ENCODE peak calls at places on chromosome 16, in seven cellular contexts. O is tibial nerve, X is body of pancreas, A is adrenal gland, K is upper lobe of left lung, E is IMR-90, T is endothelial cell of umbilical vein. G is an unnamed sample.

GRCh38 chr16:25063102-25063501 is 47.9 kb upstream of the ARHGAP17 start:
- DNase-seq in O (no peak), X (no peak), A (no peak), K (no peak), E (no peak), T (no peak), G (no peak)

GRCh38 chr16:85750021-85750826 is 672 bp downstream of the C16orf74 start:
- DNase-seq in O (no peak), X (no peak), A (no peak), K (no peak), E (peak; percentile 46), T (peak; percentile 33), G (no peak)

GRCh38 chr16:67055712-67056487 is 27.0 kb downstream of the CBFB start:
- DNase-seq in O (no peak), X (no peak), A (peak; percentile 46), K (no peak), E (peak; percentile 99), T (peak; percentile 14), G (no peak)

GRCh38 chr16:17424771-17425170 is 46.0 kb downstream of the XYLT1 start:
- DNase-seq in O (no peak), X (no peak), A (no peak), K (no peak), E (no peak), T (no peak), G (no peak)

GRCh38 chr16:66278604-66279262 is 87.8 kb upstream of the CDH5 start:
- DNase-seq in O (no peak), X (no peak), A (no peak), K (peak; percentile 58), E (no peak), T (no peak), G (no peak)

GRCh38 chr16:75537795-75538194 is 1.9 kb upstream of the CHST5 start:
- DNase-seq in O (no peak), X (no peak), A (no peak), K (no peak), E (no peak), T (no peak), G (no peak)

GRCh38 chr16:1181715-1182671 is 29.1 kb downstream of the CACNA1H start:
- DNase-seq in O (no peak), X (peak; percentile 83), A (peak; percentile 90), K (peak; percentile 62), E (peak; percentile 85), T (peak; percentile 59), G (no peak)

GRCh38 chr16:35200662-35201061 is 1741.2 kb downstream of the TP53TG3F start:
- DNase-seq in O (no peak), X (no peak), A (no peak), K (no peak), E (no peak), T (no peak), G (no peak)

GRCh38 chr16:57260294-57260929 is 15.4 kb downstream of the ARL2BP start:
- DNase-seq in O (no peak), X (peak; percentile 3), A (peak; percentile 33), K (peak; percentile 20), E (peak; percentile 82), T (peak; percentile 98), G (no peak)

GRCh38 chr16:10669791-10670190 is 24.9 kb downstream of the TEKT5 start:
- DNase-seq in O (no peak), X (no peak), A (no peak), K (no peak), E (no peak), T (no peak), G (no peak)

GRCh38 chr16:75074920-75075687 is 41.5 kb downstream of the LDHD start:
- DNase-seq in O (no peak), X (peak; percentile 20), A (no peak), K (peak; percentile 58), E (no peak), T (peak; percentile 56), G (peak; percentile 44)

GRCh38 chr16:15509593-15510520 is 75.5 kb downstream of the BMERB1 start:
- DNase-seq in O (no peak), X (no peak), A (no peak), K (no peak), E (peak; percentile 60), T (no peak), G (no peak)

DNA sequence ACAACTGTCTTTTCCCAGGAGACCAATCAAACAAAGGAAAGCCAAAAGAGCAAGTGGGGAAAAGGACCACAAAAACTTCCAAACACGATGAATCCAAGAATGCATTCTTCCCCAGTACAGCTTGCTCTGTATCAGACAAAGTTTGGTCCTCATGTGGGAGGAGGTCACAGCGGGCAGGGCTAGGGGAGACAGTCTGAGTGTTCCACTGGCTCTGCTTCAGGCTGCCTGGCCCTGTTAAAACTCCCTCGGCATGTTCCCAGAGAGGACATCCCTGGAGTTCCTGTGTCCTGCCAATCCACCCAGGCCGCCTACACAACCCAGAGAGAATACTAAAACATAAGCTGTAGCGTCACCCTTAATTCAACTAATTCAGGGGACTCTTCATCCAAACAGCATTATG is 415.1 kb upstream of the DYNLRB2 start:
- DNase-seq in O (no peak), X (no peak), A (peak; percentile 10), K (no peak), E (no peak), T (no peak), G (no peak)
- H3K27ac ChIP-seq in O (no peak overlapping the region), X (no peak overlapping the region), A (no peak overlapping the region), K (no peak overlapping the region), E (no peak overlapping the region), T (no peak overlapping the region), G (no peak overlapping the region)

GRCh38 chr16:89922477-89922883 is 662 bp upstream of the TUBB3 start:
- DNase-seq in O (peak; percentile 53), X (peak; percentile 52), A (peak; percentile 99), K (peak; percentile 72), E (peak; percentile 91), T (peak; percentile 88), G (peak; percentile 50)

GRCh38 chr16:89923640-89924297 is 627 bp downstream of the TUBB3 start:
- DNase-seq in O (no peak), X (no peak), A (peak; percentile 54), K (no peak), E (no peak), T (no peak), G (no peak)

GRCh38 chr16:89921699-89922476 is 1.3 kb upstream of the TUBB3 start:
- DNase-seq in O (no peak), X (peak; percentile 60), A (peak; percentile 97), K (peak; percentile 75), E (peak; percentile 94), T (peak; percentile 91), G (no peak)

GRCh38 chr16:89924298-89924924 is 1.3 kb downstream of the TUBB3 start:
- DNase-seq in O (no peak), X (no peak), A (peak; percentile 39), K (no peak), E (peak; percentile 44), T (peak; percentile 16), G (no peak)

DNA sequence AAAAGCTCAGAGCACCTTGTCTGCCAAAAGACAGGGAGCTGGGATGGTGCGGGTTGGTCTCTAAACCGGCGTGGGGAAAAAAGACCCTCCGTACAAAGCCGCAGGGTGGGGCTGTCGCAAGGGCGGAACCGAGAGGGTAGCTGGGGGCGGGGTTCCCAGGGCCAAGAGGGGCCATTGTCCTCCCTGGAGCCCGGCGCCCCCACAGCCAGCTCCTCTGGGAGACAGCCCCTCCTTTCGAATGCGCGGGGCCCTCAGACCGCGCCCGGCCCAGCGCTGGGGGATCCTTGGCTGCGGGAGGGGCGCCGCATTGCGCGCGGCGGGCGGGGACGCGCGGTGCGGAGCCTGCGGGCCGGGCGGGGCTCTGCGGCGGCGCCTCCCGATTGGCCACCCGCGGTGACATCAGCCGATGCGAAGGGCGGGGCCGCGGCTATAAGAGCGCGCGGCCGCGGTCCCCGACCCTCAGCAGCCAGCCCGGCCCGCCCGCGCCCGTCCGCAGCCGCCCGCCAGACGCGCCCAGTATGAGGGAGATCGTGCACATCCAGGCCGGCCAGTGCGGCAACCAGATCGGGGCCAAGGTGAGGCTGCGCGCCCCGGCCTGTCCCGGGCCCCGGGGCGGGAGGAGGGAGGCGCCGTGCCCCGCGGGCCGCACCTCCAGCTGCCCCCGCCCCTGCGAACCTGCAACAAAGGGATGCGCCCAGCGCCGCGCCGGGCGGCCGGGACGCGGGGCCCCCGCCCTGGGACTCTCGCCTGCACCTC is at the start of gene TUBB3:
- DNase-seq in O (no peak), X (peak; percentile 44), A (peak; percentile 86), K (peak; percentile 56), E (peak; percentile 77), T (peak; percentile 83), G (no peak)
- TF ChIP-seq POLR2A in O (peak; percentile 29), X (no peak), A (peak; percentile 83), K (peak; percentile 71), E (peak; percentile 99), T (peak; percentile 99), G (peak; percentile 75)

GRCh38 chr16:61579195-61579594 is 457.0 kb downstream of the CDH8 start:
- DNase-seq in O (no peak), X (no peak), A (no peak), K (no peak), E (no peak), T (no peak), G (no peak)

GRCh38 chr16:61576476-61576875 is 459.8 kb downstream of the CDH8 start:
- DNase-seq in O (no peak), X (no peak), A (no peak), K (no peak), E (no peak), T (no peak), G (no peak)

GRCh38 chr16:61580579-61580978 is 455.7 kb downstream of the CDH8 start:
- DNase-seq in O (no peak), X (no peak), A (no peak), K (no peak), E (no peak), T (no peak), G (no peak)

GRCh38 chr16:61575617-61576016 is 460.6 kb downstream of the CDH8 start:
- DNase-seq in O (no peak), X (no peak), A (no peak), K (no peak), E (no peak), T (no peak), G (no peak)

DNA sequence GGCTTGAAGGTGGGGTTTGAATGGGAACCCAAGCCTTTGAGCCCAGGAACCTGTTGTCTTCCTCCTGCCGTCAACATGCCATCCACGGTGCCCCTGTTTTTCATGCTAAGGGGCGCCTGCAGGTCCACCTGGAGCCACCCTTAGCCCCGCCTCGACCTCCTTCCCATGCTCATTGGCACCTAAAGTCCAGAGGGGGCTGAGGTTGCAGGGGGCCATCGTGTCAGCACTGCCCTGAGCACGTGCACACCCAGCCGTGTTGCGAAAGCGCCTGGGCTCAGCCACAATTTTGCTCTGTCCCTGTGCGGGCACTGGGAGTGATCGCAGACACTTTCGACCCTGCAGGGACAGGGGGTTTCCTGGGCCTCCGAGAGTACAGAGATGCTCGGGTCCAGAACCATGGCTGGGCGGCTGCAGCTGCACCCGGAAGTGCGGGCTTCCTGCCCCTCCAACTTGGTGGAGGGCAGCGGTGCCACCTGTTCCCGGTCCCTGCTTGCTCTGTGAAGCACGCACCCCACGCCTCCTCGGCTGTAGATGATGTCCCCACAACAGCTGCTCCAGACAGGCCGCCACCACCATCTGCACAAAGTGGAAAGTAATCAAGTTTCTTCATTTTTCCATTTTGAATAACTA is 454.7 kb downstream of the CDH8 start:
- DNase-seq in O (no peak), X (no peak), A (no peak), K (no peak), E (no peak), T (no peak), G (no peak)
- H3K9me3 ChIP-seq in O (no peaks in the 10 kb centered on the region), X (no peaks in the 10 kb centered on the region), A (no peaks in the 10 kb centered on the region), K (no peaks in the 10 kb centered on the region), E (peaks cover 14% of the 10 kb centered on the region), T (peaks cover 2% of the 10 kb centered on the region), G (no peaks in the 10 kb centered on the region)

DNA sequence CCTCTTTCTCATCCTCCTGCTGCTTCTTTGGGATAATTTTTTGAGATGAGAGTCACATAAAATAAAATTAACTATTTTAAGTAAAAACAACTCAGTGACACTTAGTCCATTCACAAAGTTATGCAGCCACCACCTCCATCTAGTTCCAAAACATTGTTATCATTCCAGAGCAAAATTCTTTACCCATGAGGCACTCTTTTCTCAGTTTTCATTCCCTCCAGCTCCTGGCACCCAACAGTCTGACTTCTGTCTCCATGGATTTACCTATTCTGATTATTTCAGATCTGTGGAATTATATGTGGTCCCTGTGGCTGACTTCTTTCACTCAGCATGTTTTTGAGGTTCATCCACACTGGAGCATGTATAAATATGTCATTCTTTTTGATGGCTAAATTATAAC is 239.9 kb upstream of the DYNLRB2 start:
- DNase-seq in O (no peak), X (peak; percentile 17), A (no peak), K (no peak), E (peak; percentile 59), T (no peak), G (no peak)
- H3K27ac ChIP-seq in O (no peak overlapping the region), X (peak overlapping the region; percentile 50), A (no peak overlapping the region), K (no peak overlapping the region), E (peak overlapping the region; percentile 95), T (no peak overlapping the region), G (no peak overlapping the region)

G was measured in esophagus squamous epithelium.